ENCODE peak calls at places on chromosomes 4 and X, in six cellular contexts. N is GM10248, F is choroid plexus epithelial cell, X is neural progenitor cell, P is B cell, Q is neural crest cell. A is an unnamed sample.

GRCh38 chrX:15202458-15203177 is 67.3 kb downstream of the ASB9 start:
- DNase-seq in P (no peak), X (no peak), F (peak; percentile 21), Q (no peak), N (peak; percentile 3), A (no peak)

GRCh38 chr4:10032625-10033024 is 11.3 kb upstream of the SLC2A9 start:
- DNase-seq in F (peak; percentile 79), Q (no peak), X (no peak), P (no peak), N (no peak), A (no peak)

GRCh38 chrX:37776987-37777325 is 2.9 kb upstream of the CYBB start:
- DNase-seq in F (no peak), N (no peak), P (no peak), Q (no peak), X (no peak), A (no peak)

GRCh38 chrX:129957241-129958099 is 25.0 kb upstream of the BCORL1 start:
- DNase-seq in N (peak; percentile 76), Q (peak; percentile 39), F (peak; percentile 40), X (peak; percentile 79), P (peak; percentile 80), A (peak; percentile 61)

GRCh38 chr4:86014599-86014998 is 345.3 kb downstream of the MAPK10 start:
- DNase-seq in N (peak; percentile 25), Q (no peak), X (no peak), P (peak; percentile 72), F (peak; percentile 75), A (no peak)

GRCh38 chr4:64068096-64068495 is 341.2 kb downstream of the TECRL start:
- DNase-seq in X (no peak), P (no peak), N (no peak), F (no peak), Q (no peak), A (no peak)

GRCh38 chr4:46123872-46124755 is at the start of gene GABRG1:
- DNase-seq in P (no peak), N (no peak), X (peak; percentile 62), Q (no peak), F (no peak), A (no peak)

GRCh38 chr4:35364321-35364870 is 879.9 kb downstream of the ARAP2 start:
- DNase-seq in F (no peak), P (no peak), Q (no peak), X (no peak), N (no peak), A (no peak)

GRCh38 chr4:78800965-78801364 is 24.8 kb downstream of the BMP2K start:
- DNase-seq in Q (no peak), N (no peak), F (no peak), X (no peak), P (no peak), A (no peak)

GRCh38 chr4:175542787-175543186 is 269.3 kb downstream of the GPM6A start:
- DNase-seq in P (no peak), F (peak; percentile 58), X (no peak), Q (no peak), N (no peak), A (no peak)

GRCh38 chrX:50799531-50799961 is 14.4 kb downstream of the SHROOM4 start:
- DNase-seq in F (peak; percentile 73), Q (no peak), X (no peak), P (no peak), N (no peak), A (no peak)

GRCh38 chr4:89860971-89861370 is 24.0 kb upstream of the SNCA start:
- DNase-seq in X (peak; percentile 51), N (no peak), P (no peak), Q (no peak), F (no peak), A (no peak)

GRCh38 chr4:156594619-156595018 is 377.0 kb downstream of the PDGFC start:
- DNase-seq in N (no peak), X (no peak), Q (no peak), P (no peak), F (peak; percentile 38), A (no peak)

GRCh38 chr4:105191621-105192210 is 45.0 kb downstream of the TET2 start:
- DNase-seq in F (peak; percentile 60), P (no peak), X (no peak), Q (no peak), N (peak; percentile 28), A (no peak)

GRCh38 chrX:70183091-70183490 is 5.8 kb downstream of the DGAT2L6 start:
- DNase-seq in N (no peak), P (no peak), X (no peak), F (no peak), Q (no peak), A (no peak)

GRCh38 chr4:183249854-183250253 is 70.2 kb downstream of the CLDN22 start:
- DNase-seq in N (peak; percentile 17), Q (no peak), P (no peak), X (peak; percentile 52), F (peak; percentile 77), A (peak; percentile 35)
- TF ChIP-seq CTCF in N (peak; percentile 20), Q (peak; percentile 70), P (no peak), X (peak; percentile 54), F (peak; percentile 72), A (peak; percentile 29)

GRCh38 chr4:173403051-173403450 is 4.1 kb upstream of the SCRG1 start:
- DNase-seq in X (no peak), Q (no peak), P (no peak), F (peak; percentile 56), N (no peak), A (no peak)

GRCh38 chr4:173399016-173399415 is at the start of gene SCRG1:
- DNase-seq in N (no peak), F (no peak), P (no peak), X (peak; percentile 66), Q (peak; percentile 39), A (no peak)

GRCh38 chr4:173410106-173410505 is 11.2 kb upstream of the SCRG1 start:
- DNase-seq in X (no peak), Q (no peak), F (no peak), P (no peak), N (no peak), A (no peak)

GRCh38 chr4:173405840-173406606 is 7.1 kb upstream of the SCRG1 start:
- DNase-seq in P (no peak), N (peak; percentile 20), F (no peak), X (no peak), Q (no peak), A (no peak)

GRCh38 chr4:173404296-173404865 is 5.5 kb upstream of the SCRG1 start:
- DNase-seq in F (no peak), P (no peak), X (no peak), Q (no peak), N (no peak), A (no peak)
- TF ChIP-seq CTCF in F (no peak), P (no peak), X (no peak), Q (no peak), N (no peak), A (no peak)

DNA sequence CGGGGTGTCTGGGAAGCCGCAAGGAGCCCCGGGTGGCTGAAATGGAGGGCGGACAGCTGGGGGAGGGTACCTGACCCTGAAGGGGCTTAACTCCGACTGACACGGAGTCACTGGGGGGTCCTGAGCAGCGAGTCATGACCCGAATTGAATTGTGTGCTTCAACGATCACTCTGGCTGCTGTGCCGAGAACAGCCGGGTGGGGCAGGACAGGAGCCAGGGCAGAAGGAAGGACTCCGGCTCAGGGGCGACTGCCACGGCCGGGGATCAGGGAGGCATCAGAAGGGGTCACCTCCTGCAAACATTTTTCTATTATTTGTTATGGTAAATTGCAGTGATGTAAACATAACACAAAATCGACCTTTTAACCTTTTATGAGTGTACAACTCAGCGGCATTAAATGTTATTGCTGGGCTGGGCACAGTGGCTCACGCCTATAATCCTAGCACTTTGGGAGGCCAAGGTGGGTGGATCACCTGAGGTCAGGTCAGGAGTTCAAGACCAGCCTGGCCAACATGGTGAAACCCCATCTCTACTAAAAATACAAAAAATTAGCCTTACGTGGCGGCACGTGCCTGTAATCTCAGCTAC is 21.6 kb downstream of the ZFYVE28 start:
- DNase-seq in P (no peak), Q (no peak), F (no peak), X (no peak), N (no peak), A (no peak)
- TF ChIP-seq CTCF in P (no peak), Q (no peak), F (peak; percentile 30), X (no peak), N (no peak), A (no peak)

GRCh38 chr4:25060586-25061340 is 30.0 kb upstream of the LGI2 start:
- DNase-seq in Q (no peak), F (no peak), P (no peak), N (no peak), X (no peak), A (no peak)
- TF ChIP-seq CTCF in Q (no peak), F (no peak), P (no peak), N (no peak), X (no peak), A (no peak)

GRCh38 chrX:40660381-40660780 is 13.0 kb upstream of the CXorf38 start:
- DNase-seq in F (no peak), P (no peak), X (no peak), N (no peak), Q (no peak), A (no peak)

GRCh38 chrX:40663078-40663740 is 15.8 kb upstream of the CXorf38 start:
- DNase-seq in Q (no peak), F (no peak), X (no peak), N (no peak), P (no peak), A (no peak)

GRCh38 chrX:40661489-40661888 is 14.1 kb upstream of the CXorf38 start:
- DNase-seq in N (no peak), P (no peak), F (no peak), X (no peak), Q (no peak), A (no peak)

GRCh38 chrX:40663880-40664630 is 16.7 kb upstream of the CXorf38 start:
- DNase-seq in N (no peak), F (peak; percentile 69), X (peak; percentile 56), Q (no peak), P (no peak), A (peak; percentile 11)
- TF ChIP-seq CTCF in N (peak; percentile 18), F (peak; percentile 64), X (peak; percentile 50), Q (peak; percentile 36), P (no peak), A (no peak)

DNA sequence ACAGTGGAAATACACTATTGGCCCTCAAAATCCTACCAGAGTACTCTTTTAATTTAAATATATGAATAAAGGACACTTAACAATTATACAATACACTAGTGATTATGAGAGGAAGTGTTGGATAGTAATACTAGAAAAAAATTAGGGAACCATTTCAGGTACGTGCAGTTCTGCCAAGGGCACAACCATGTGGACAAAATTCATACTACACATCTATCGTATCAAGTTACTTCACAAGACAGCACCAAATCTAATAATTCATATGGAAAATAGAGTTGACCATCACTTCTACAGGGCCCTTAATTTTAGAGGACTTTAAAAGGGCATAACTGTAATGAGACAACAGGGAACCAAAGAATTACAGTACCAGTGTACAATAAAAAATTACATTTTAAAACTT is 69.2 kb upstream of the ZCCHC13 start:
- DNase-seq in F (peak; percentile 31), X (no peak), Q (no peak), N (no peak), P (no peak), A (no peak)
- TF ChIP-seq CTCF in F (peak; percentile 18), X (no peak), Q (peak; percentile 39), N (no peak), P (no peak), A (no peak)